ENCODE peak calls at places on chromosomes 3 and 15, in six cellular contexts. C is stimulated activated naive CD4-positive, alpha-beta T cell; J is cardiac fibroblast; S is progenitor cell of endocrine pancreas; I is ELR; H is activated CD8-positive, alpha-beta memory T cell treated with anti-CD3 and anti-CD28 coated beads, Interleukin-2, amount 50 U/mL, for 48 hours. B is an unnamed sample.
A peak's percentile ranks its signal among the peaks of the same experiment; 100 is the strongest.

GRCh38 chr3:129556890-129557736 is 14.1 kb downstream of the H1-8 start:
- DNase-seq in C (no peak), J (no peak), S (no peak), I (no peak), H (no peak), B (no peak)

GRCh38 chr3:21826416-21826815 is 75.4 kb upstream of the ZNF385D start:
- DNase-seq in C (no peak), J (no peak), S (no peak), I (no peak), H (no peak), B (no peak)

GRCh38 chr15:40161693-40162401 is 978 bp downstream of the BUB1B start:
- DNase-seq in C (no peak), J (peak; percentile 3), S (no peak), I (no peak), H (no peak), B (no peak)

GRCh38 chr15:31489281-31489680 is 162.6 kb downstream of the KLF13 start:
- DNase-seq in C (no peak), J (no peak), S (peak; percentile 7), I (no peak), H (peak; percentile 40), B (no peak)

GRCh38 chr15:89781055-89781454 is 4.9 kb downstream of the MESP2 start:
- DNase-seq in C (no peak), J (no peak), S (no peak), I (peak; percentile 49), H (no peak), B (no peak)

GRCh38 chr3:30548605-30549004 is 57.8 kb upstream of the TGFBR2 start:
- DNase-seq in C (no peak), J (peak; percentile 42), S (no peak), I (peak; percentile 9), H (peak; percentile 56), B (no peak)

GRCh38 chr3:133884547-133885240 is 11.0 kb downstream of the RAB6B start:
- DNase-seq in C (no peak), J (no peak), S (no peak), I (no peak), H (no peak), B (no peak)

GRCh38 chr3:10993729-10994065 is 1.1 kb downstream of the SLC6A1 start:
- DNase-seq in C (no peak), J (no peak), S (no peak), I (no peak), H (no peak), B (no peak)

GRCh38 chr3:192851821-192852352 is 65.8 kb downstream of the MB21D2 start:
- DNase-seq in C (no peak), J (peak; percentile 74), S (no peak), I (peak; percentile 85), H (no peak), B (no peak)

GRCh38 chr3:108862865-108863798 is 40.5 kb downstream of the TRAT1 start:
- DNase-seq in C (peak; percentile 33), J (peak; percentile 56), S (no peak), I (peak; percentile 94), H (no peak), B (no peak)

GRCh38 chr3:177135841-177136492 is 61.3 kb downstream of the TBL1XR1 start:
- DNase-seq in C (no peak), J (no peak), S (no peak), I (no peak), H (no peak), B (no peak)

GRCh38 chr3:43155464-43156121 is 49.7 kb upstream of the POMGNT2 start:
- DNase-seq in C (no peak), J (peak; percentile 88), S (peak; percentile 32), I (peak; percentile 86), H (no peak), B (peak; percentile 70)

GRCh38 chr15:25731411-25731810 is 131.7 kb downstream of the ATP10A start:
- DNase-seq in C (no peak), J (no peak), S (no peak), I (no peak), H (no peak), B (peak; percentile 20)

GRCh38 chr3:126389112-126389791 is 5.5 kb upstream of the CFAP100 start:
- DNase-seq in C (peak; percentile 5), J (peak; percentile 89), S (peak; percentile 75), I (peak; percentile 89), H (peak; percentile 78), B (peak; percentile 90)

GRCh38 chr3:44954289-44954688 is 21.7 kb downstream of the ZDHHC3 start:
- DNase-seq in C (no peak), J (no peak), S (no peak), I (no peak), H (no peak), B (no peak)

GRCh38 chr15:90231028-90232017 is 2.4 kb downstream of the CIB1 start:
- DNase-seq in C (peak; percentile 88), J (no peak), S (no peak), I (no peak), H (peak; percentile 78), B (no peak)

GRCh38 chr3:13025090-13025489 is 48.1 kb downstream of the IQSEC1 start:
- DNase-seq in C (no peak), J (peak; percentile 77), S (no peak), I (peak; percentile 82), H (no peak), B (no peak)

GRCh38 chr3:161414907-161415306 is 43.6 kb upstream of the SPTSSB start:
- DNase-seq in C (no peak), J (no peak), S (no peak), I (no peak), H (no peak), B (no peak)

GRCh38 chr15:33834892-33835730 is 133.2 kb upstream of the CHRM5 start:
- DNase-seq in C (no peak), J (no peak), S (no peak), I (no peak), H (no peak), B (no peak)

GRCh38 chr15:83746231-83746630 is 92.3 kb downstream of the ADAMTSL3 start:
- DNase-seq in C (no peak), J (peak; percentile 32), S (no peak), I (no peak), H (no peak), B (no peak)

GRCh38 chr3:141257971-141258370 is 26.3 kb downstream of the PXYLP1 start:
- DNase-seq in C (no peak), J (peak; percentile 25), S (no peak), I (no peak), H (peak; percentile 64), B (no peak)

GRCh38 chr3:89098964-89099585 is 8.3 kb upstream of the EPHA3 start:
- DNase-seq in C (no peak), J (peak; percentile 78), S (peak; percentile 23), I (peak; percentile 63), H (no peak), B (peak; percentile 61)

GRCh38 chr3:70979983-70980645 is 603.4 kb downstream of the FOXP1 start:
- DNase-seq in C (no peak), J (no peak), S (no peak), I (no peak), H (no peak), B (no peak)

GRCh38 chr15:29538110-29538509 is 268.5 kb upstream of the NSMCE3 start:
- DNase-seq in C (no peak), J (no peak), S (no peak), I (no peak), H (no peak), B (no peak)

GRCh38 chr3:156489462-156489911 is 65.4 kb downstream of the SSR3 start:
- DNase-seq in C (no peak), J (peak; percentile 65), S (no peak), I (peak; percentile 54), H (no peak), B (no peak)

GRCh38 chr15:75720787-75721461 is 8.3 kb upstream of the CSPG4 start:
- DNase-seq in C (no peak), J (peak; percentile 35), S (no peak), I (peak; percentile 54), H (peak; percentile 81), B (no peak)

GRCh38 chr3:182792901-182793662 is at the start of gene ATP11B:
- DNase-seq in C (peak; percentile 78), J (peak; percentile 57), S (no peak), I (peak; percentile 76), H (peak; percentile 90), B (peak; percentile 82)

GRCh38 chr3:24133441-24133840 is 188.4 kb downstream of the NR1D2 start:
- DNase-seq in C (no peak), J (no peak), S (no peak), I (no peak), H (no peak), B (no peak)

B was measured in ecto neural progenitor cell.